ENCODE peak calls at places on chromosomes 7 and 10, in five cellular contexts. R, G, S, K and F are unnamed samples.

GRCh38 chr10:69499726-69500689 is 48.7 kb downstream of the TSPAN15 start:
- DNase-seq in R (no peak), G (no peak), S (peak; percentile 53), K (no peak), F (no peak)

GRCh38 chr7:73941836-73942551 is 81.0 kb downstream of the TMEM270 start:
- DNase-seq in R (no peak), G (no peak), S (no peak), K (no peak), F (no peak)

GRCh38 chr10:103265712-103266329 is 11.1 kb upstream of the INA start:
- DNase-seq in R (peak; percentile 22), G (peak; percentile 64), S (no peak), K (no peak), F (no peak)

GRCh38 chr7:66921918-66922486 is 977 bp downstream of the TMEM248 start:
- DNase-seq in R (peak; percentile 75), G (no peak), S (no peak), K (peak; percentile 13), F (no peak)

GRCh38 chr7:150831851-150832250 is 20.5 kb upstream of the AOC1 start:
- DNase-seq in R (no peak), G (no peak), S (no peak), K (no peak), F (no peak)

GRCh38 chr7:45988405-45989057 is 67.5 kb upstream of the IGFBP3 start:
- DNase-seq in R (no peak), G (no peak), S (no peak), K (no peak), F (no peak)

GRCh38 chr10:103576862-103577261 is 83.4 kb downstream of the NEURL1 start:
- DNase-seq in R (no peak), G (no peak), S (no peak), K (no peak), F (no peak)

GRCh38 chr10:69959911-69960310 is 92.7 kb upstream of the MACROH2A2 start:
- DNase-seq in R (no peak), G (no peak), S (no peak), K (no peak), F (no peak)

GRCh38 chr7:148434181-148434769 is 156.3 kb upstream of the C7orf33 start:
- DNase-seq in R (no peak), G (no peak), S (no peak), K (no peak), F (no peak)

GRCh38 chr10:129491123-129491734 is 24.2 kb downstream of the MGMT start:
- DNase-seq in R (no peak), G (no peak), S (no peak), K (no peak), F (no peak)

GRCh38 chr7:156475179-156475578 is 165.4 kb upstream of the RNF32 start:
- DNase-seq in R (no peak), G (no peak), S (no peak), K (peak; percentile 16), F (no peak)

GRCh38 chr7:157389951-157390730 is 53.3 kb downstream of the DNAJB6 start:
- DNase-seq in R (no peak), G (no peak), S (peak; percentile 89), K (no peak), F (no peak)

GRCh38 chr10:110802551-110803238 is 69.0 kb upstream of the PDCD4 start:
- DNase-seq in R (no peak), G (peak; percentile 72), S (peak; percentile 80), K (peak; percentile 85), F (no peak)

GRCh38 chr10:50508315-50509051 is 115.3 kb downstream of the SGMS1 start:
- DNase-seq in R (no peak), G (no peak), S (no peak), K (peak; percentile 99), F (no peak)

GRCh38 chr7:36777855-36778254 is 53.6 kb upstream of the AOAH start:
- DNase-seq in R (no peak), G (no peak), S (no peak), K (no peak), F (no peak)

GRCh38 chr7:28980504-28981281 is 22.6 kb upstream of the TRIL start:
- DNase-seq in R (no peak), G (no peak), S (no peak), K (no peak), F (no peak)

GRCh38 chr10:76209135-76209534 is 777.7 kb downstream of the LRMDA start:
- DNase-seq in R (no peak), G (no peak), S (no peak), K (no peak), F (no peak)

GRCh38 chr10:96259150-96259549 is 12.2 kb downstream of the BLNK start:
- DNase-seq in R (no peak), G (no peak), S (no peak), K (no peak), F (no peak)

GRCh38 chr7:18762189-18762588 is 266.6 kb downstream of the HDAC9 start:
- DNase-seq in R (no peak), G (no peak), S (no peak), K (no peak), F (no peak)

GRCh38 chr10:6840766-6841165 is 260.7 kb upstream of the PRKCQ start:
- DNase-seq in R (no peak), G (no peak), S (no peak), K (no peak), F (no peak)

GRCh38 chr7:152527610-152528032 is 91.8 kb upstream of the KMT2C start:
- DNase-seq in R (no peak), G (no peak), S (no peak), K (no peak), F (no peak)

GRCh38 chr10:110617455-110618162 is 26.5 kb upstream of the RBM20 start:
- DNase-seq in R (no peak), G (no peak), S (no peak), K (no peak), F (no peak)

GRCh38 chr10:90822508-90822907 is 35.3 kb downstream of the HTR7 start:
- DNase-seq in R (no peak), G (no peak), S (no peak), K (no peak), F (no peak)

GRCh38 chr7:112938895-112939588 is 147.6 kb downstream of the GPR85 start:
- DNase-seq in R (peak; percentile 71), G (peak; percentile 51), S (peak; percentile 77), K (no peak), F (no peak)

GRCh38 chr10:6014241-6014761 is 37.0 kb upstream of the IL15RA start:
- DNase-seq in R (peak; percentile 55), G (no peak), S (no peak), K (peak; percentile 30), F (no peak)

DNA sequence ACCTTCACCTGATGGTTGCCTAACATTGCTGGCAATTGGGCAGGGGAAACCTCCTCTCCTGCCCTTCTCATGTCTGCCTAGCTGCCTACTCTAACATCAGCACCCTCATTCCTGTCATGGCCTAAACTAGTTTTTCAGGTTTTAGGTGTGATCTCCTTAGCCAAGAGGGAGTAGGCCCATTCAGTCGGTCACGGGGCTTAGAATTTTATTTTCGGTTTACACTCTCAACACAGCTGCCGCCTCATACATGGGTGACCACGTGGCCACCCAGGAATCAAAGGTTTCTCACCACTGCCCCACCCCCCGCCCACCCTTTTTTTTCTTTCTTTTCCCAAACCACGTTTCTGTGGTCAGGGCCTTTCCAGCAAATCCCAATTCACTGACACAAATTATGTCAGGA is 97.2 kb downstream of the RALA start:
- DNase-seq in R (peak; percentile 38), G (no peak), S (no peak), K (no peak), F (no peak)
- TF ChIP-seq POLR2AphosphoS5 in R (no peak), G (peak; percentile 13), S (no peak), K (no peak), F (no peak)

DNA sequence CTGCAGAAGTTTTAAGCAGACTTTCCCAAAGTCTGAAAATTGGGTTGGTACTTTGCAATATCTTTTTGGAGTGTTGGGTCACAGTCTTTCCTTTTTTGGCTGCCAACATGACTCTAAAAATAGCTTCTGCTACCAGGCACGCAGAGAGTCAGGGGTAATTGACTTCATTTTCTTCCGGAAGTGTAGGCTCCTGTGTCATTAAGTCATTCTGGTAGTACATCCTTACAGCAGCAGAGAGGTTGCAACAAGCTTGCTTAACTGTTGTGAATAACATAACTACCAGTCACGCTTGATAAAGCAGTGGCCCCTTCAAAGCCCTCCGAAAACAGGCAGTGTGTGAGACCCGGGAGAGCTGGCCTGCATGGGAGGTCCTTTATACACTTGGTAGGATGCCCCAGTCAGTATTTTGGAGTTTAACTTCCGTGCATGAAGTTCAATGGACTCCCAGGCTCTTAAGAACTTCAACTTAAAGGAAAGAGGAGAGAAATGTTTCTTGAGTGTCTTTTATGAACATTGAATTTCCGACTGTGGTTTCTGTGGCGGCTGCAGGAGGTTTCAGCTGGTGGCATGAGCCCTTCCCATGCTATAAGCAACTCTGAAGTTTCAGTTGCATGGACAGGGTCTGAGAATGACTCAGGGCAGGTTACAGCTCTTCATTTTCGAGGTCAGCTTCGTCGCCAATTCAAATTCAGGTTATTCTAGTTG is 310.7 kb downstream of the GALNT17 start:
- DNase-seq in R (no peak), G (no peak), S (no peak), K (no peak), F (peak; percentile 39)
- H3K9me3 ChIP-seq in R (no peaks in the 10 kb centered on the region), G (no peaks in the 10 kb centered on the region), S (peaks cover 40% of the 10 kb centered on the region), K (no peaks in the 10 kb centered on the region), F (no peaks in the 10 kb centered on the region)

GRCh38 chr10:71294091-71294561 is 24.9 kb upstream of the SLC29A3 start:
- DNase-seq in R (no peak), G (no peak), S (no peak), K (no peak), F (no peak)
- TF ChIP-seq POLR2AphosphoS5 in R (no peak), G (no peak), S (no peak), K (no peak), F (no peak)

DNA sequence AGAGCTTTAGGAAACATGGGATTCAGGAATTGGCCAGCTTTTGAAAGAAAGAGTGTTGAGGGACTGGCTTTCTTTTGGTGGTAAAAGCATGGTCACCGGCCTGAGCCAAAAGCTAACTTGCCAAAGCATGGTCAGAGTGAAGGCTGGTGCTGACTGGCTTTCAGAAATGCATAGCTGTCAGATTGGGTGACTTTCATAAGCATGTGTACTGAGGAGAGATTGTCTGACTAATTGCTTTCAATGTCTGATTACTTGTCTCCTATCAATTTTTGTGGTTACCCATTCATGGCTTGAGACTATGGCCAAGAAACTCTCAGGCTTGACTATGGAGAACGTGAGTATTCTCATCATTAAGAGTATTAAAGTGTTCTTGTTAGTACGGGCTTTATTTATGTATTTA is 28.2 kb downstream of the ZNF25 start:
- DNase-seq in R (no peak), G (no peak), S (no peak), K (no peak), F (no peak)
- H3K9me3 ChIP-seq in R (no peaks in the 10 kb centered on the region), G (no peaks in the 10 kb centered on the region), S (peaks cover 18% of the 10 kb centered on the region), K (peaks cover 7% of the 10 kb centered on the region), F (no peaks in the 10 kb centered on the region)

DNA sequence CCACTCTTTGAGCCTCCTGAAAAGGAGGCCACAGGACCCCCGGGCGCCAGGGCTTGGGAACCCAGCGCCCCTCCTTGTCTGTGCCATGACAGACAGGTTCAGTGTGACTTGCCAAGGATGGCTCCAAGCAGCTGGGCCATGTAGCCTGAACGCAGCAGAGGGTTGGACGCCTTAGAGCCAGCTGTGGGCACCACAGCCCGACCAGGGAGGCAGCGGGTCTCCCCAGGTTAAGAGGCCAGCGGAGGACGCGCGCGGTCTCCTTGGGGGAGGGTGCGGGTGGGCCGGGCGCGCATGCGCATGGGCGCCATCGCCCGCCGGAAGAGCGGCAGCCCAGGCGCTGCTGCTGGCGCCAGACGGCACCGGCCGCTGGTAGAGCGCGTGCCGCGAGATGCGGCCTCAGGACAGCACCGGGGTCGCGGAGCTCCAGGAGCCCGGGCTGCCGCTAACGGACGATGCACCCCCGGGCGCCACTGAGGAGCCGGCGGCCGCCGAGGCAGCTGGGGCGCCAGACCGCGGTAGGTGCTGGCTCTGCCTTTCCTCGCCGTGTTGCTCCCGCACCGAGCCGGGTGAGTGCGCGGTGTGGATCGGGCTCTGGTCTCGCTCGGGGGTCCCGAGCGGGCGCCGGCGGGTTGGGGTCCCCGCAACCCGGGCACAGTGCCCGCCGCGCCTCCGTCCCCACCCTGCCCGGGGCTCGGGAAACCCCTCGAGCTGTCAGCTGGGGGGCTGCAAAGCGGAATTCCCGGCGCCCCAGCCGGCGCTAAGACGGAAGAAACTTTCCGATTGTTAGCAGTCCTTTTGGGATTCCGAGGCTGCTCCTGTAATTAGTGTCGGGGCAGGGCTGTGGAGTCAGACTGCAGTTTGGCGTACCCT is at the start of gene SLC35G1:
- DNase-seq in R (peak; percentile 87), G (no peak), S (peak; percentile 91), K (peak; percentile 26), F (no peak)
- TF ChIP-seq POLR2AphosphoS5 in R (peak; percentile 33), G (no peak), S (peak; percentile 83), K (peak; percentile 82), F (peak; percentile 73)